ENCODE peak calls at places on chromosomes 16 and 17, in eight cellular contexts. G, E, O, J, K, S, T and H are unnamed samples.

GRCh38 chr16:27436065-27436464 is 34.1 kb downstream of the IL21R start:
- DNase-seq in G (peak; percentile 81), E (no peak), O (peak; percentile 31), J (no peak), K (peak; percentile 19), S (no peak), T (no peak), H (no peak)

GRCh38 chr16:50636865-50637374 is 44.2 kb downstream of the SNX20 start:
- DNase-seq in G (no peak), E (no peak), O (no peak), J (no peak), K (no peak), S (no peak), T (no peak), H (no peak)

GRCh38 chr17:40564195-40564882 is 933 bp downstream of the CCR7 start:
- DNase-seq in G (peak; percentile 83), E (no peak), O (peak; percentile 24), J (no peak), K (peak; percentile 62), S (no peak), T (no peak), H (no peak)

GRCh38 chr17:78255029-78255656 is 23.7 kb downstream of the TMEM235 start:
- DNase-seq in G (no peak), E (no peak), O (no peak), J (no peak), K (no peak), S (no peak), T (no peak), H (no peak)

GRCh38 chr16:6482861-6483530 is 849.6 kb upstream of the RBFOX1 start:
- DNase-seq in G (no peak), E (no peak), O (no peak), J (no peak), K (no peak), S (no peak), T (no peak), H (no peak)

GRCh38 chr17:3687949-3688614 is 7.9 kb downstream of the P2RX5 start:
- DNase-seq in G (no peak), E (no peak), O (no peak), J (no peak), K (no peak), S (no peak), T (peak; percentile 13), H (no peak)

GRCh38 chr16:68985268-68985667 is 120.2 kb upstream of the HAS3 start:
- DNase-seq in G (no peak), E (no peak), O (no peak), J (no peak), K (no peak), S (no peak), T (no peak), H (no peak)

GRCh38 chr16:69724981-69725479 is 1.3 kb downstream of the NQO1 start:
- DNase-seq in G (peak; percentile 52), E (peak; percentile 16), O (no peak), J (no peak), K (no peak), S (no peak), T (no peak), H (no peak)

GRCh38 chr17:59693582-59693981 is 13.6 kb downstream of the PTRH2 start:
- DNase-seq in G (no peak), E (no peak), O (no peak), J (no peak), K (no peak), S (no peak), T (no peak), H (no peak)

GRCh38 chr16:50046853-50047252 is 18.9 kb upstream of the HEATR3 start:
- DNase-seq in G (no peak), E (no peak), O (no peak), J (no peak), K (no peak), S (no peak), T (no peak), H (no peak)

GRCh38 chr16:83105279-83106077 is 478.7 kb downstream of the CDH13 start:
- DNase-seq in G (no peak), E (no peak), O (no peak), J (no peak), K (no peak), S (no peak), T (no peak), H (no peak)

GRCh38 chr17:49624896-49625295 is 49.2 kb downstream of the NXPH3 start:
- DNase-seq in G (no peak), E (peak; percentile 59), O (no peak), J (no peak), K (no peak), S (no peak), T (no peak), H (no peak)

GRCh38 chr16:49100366-49100765 is 181.3 kb downstream of the CBLN1 start:
- DNase-seq in G (peak; percentile 2), E (no peak), O (no peak), J (no peak), K (no peak), S (no peak), T (no peak), H (no peak)

GRCh38 chr17:4433515-4434031 is at the start of gene SPNS3:
- DNase-seq in G (no peak), E (peak; percentile 32), O (no peak), J (no peak), K (no peak), S (no peak), T (no peak), H (no peak)

GRCh38 chr17:73719588-73720071 is 75.4 kb upstream of the SDK2 start:
- DNase-seq in G (no peak), E (no peak), O (no peak), J (no peak), K (no peak), S (no peak), T (peak; percentile 79), H (no peak)

GRCh38 chr17:57755479-57756070 is 10.5 kb upstream of the CCDC182 start:
- DNase-seq in G (no peak), E (no peak), O (peak; percentile 91), J (no peak), K (no peak), S (no peak), T (peak; percentile 54), H (no peak)

GRCh38 chr17:66526827-66527226 is 224.4 kb downstream of the PRKCA start:
- DNase-seq in G (no peak), E (no peak), O (no peak), J (no peak), K (no peak), S (no peak), T (no peak), H (no peak)

GRCh38 chr17:31838641-31839225 is 20.3 kb downstream of the COPRS start:
- DNase-seq in G (no peak), E (peak; percentile 30), O (no peak), J (no peak), K (peak; percentile 41), S (no peak), T (no peak), H (no peak)

GRCh38 chr16:15572329-15573001 is 70.5 kb downstream of the MARF1 start:
- DNase-seq in G (no peak), E (peak; percentile 17), O (no peak), J (no peak), K (no peak), S (no peak), T (no peak), H (no peak)

GRCh38 chr16:84782841-84783240 is 36.9 kb upstream of the CRISPLD2 start:
- DNase-seq in G (no peak), E (no peak), O (no peak), J (no peak), K (no peak), S (no peak), T (no peak), H (no peak)

GRCh38 chr17:79905832-79906231 is 66.6 kb upstream of the CBX4 start:
- DNase-seq in G (no peak), E (no peak), O (no peak), J (no peak), K (peak; percentile 50), S (no peak), T (no peak), H (no peak)

GRCh38 chr17:43661699-43662431 is at the start of gene MEOX1:
- DNase-seq in G (no peak), E (peak; percentile 79), O (no peak), J (peak; percentile 15), K (no peak), S (no peak), T (peak; percentile 60), H (no peak)

GRCh38 chr16:66899945-66900688 is 18.6 kb downstream of the CDH16 start:
- DNase-seq in G (no peak), E (peak; percentile 80), O (peak; percentile 68), J (peak; percentile 59), K (peak; percentile 93), S (peak; percentile 42), T (peak; percentile 89), H (peak; percentile 51)

GRCh38 chr16:86761117-86761971 is 183.0 kb downstream of the FOXL1 start:
- DNase-seq in G (peak; percentile 89), E (peak; percentile 88), O (peak; percentile 84), J (no peak), K (peak; percentile 88), S (peak; percentile 59), T (peak; percentile 64), H (no peak)